ENCODE peak calls at places on chromosomes 1 and 21, in ten cellular contexts. K is ovary; G is activated CD4-positive, alpha-beta T cell treated with anti-CD3 and anti-CD28 coated beads for 48 hours; O is effector memory CD8-positive, alpha-beta T cell; M is NCI-H748 treated with DMSO at 0.1 percent for 48 hours; E is T-helper 9 cell; N is C1 segment of cervical spinal cord; A is activated CD4-positive, CD25-positive, alpha-beta regulatory T cell treated with anti-CD3 and anti-CD28 coated beads, Interleukin-2, amount 50 U/mL, for 72 hours; Y is brain microvascular endothelial cell; U is pancreas. X is an unnamed sample.

GRCh38 chr21:25670726-25671125 is 31.7 kb downstream of the JAM2 start:
- DNase-seq in K (no peak), G (no peak), O (no peak), M (no peak), E (no peak), N (no peak), A (no peak), Y (no peak), U (no peak), X (no peak)

GRCh38 chr21:32285476-32285875 is 6.6 kb upstream of the MIS18A start:
- DNase-seq in K (no peak), G (no peak), O (no peak), M (no peak), E (no peak), N (no peak), A (no peak), Y (no peak), U (no peak), X (no peak)

GRCh38 chr1:36989260-36989659 is 45.1 kb downstream of the GRIK3 start:
- DNase-seq in K (no peak), G (no peak), O (no peak), M (no peak), E (no peak), N (no peak), A (no peak), Y (no peak), U (no peak), X (no peak)

GRCh38 chr1:65459397-65459768 is 38.9 kb downstream of the LEPR start:
- DNase-seq in K (no peak), G (no peak), O (no peak), M (peak; percentile 7), E (no peak), N (no peak), A (no peak), Y (no peak), U (no peak), X (peak; percentile 59)

GRCh38 chr1:92291372-92291999 is 7.3 kb downstream of the GLMN start:
- DNase-seq in K (no peak), G (no peak), O (no peak), M (peak; percentile 42), E (no peak), N (peak; percentile 3), A (no peak), Y (peak; percentile 53), U (no peak), X (peak; percentile 53)

GRCh38 chr1:202329891-202330290 is 11.8 kb downstream of the UBE2T start:
- DNase-seq in K (no peak), G (no peak), O (no peak), M (no peak), E (no peak), N (no peak), A (no peak), Y (no peak), U (no peak), X (no peak)

GRCh38 chr1:186997877-186998276 is 169.1 kb downstream of the PLA2G4A start:
- DNase-seq in K (no peak), G (no peak), O (no peak), M (no peak), E (no peak), N (no peak), A (no peak), Y (no peak), U (no peak), X (no peak)

GRCh38 chr1:16006552-16007485 is 2.8 kb downstream of the SRARP start:
- DNase-seq in K (no peak), G (peak; percentile 26), O (no peak), M (no peak), E (no peak), N (no peak), A (no peak), Y (no peak), U (no peak), X (no peak)

GRCh38 chr1:6185151-6185550 is 5.0 kb upstream of the CHD5 start:
- DNase-seq in K (no peak), G (no peak), O (no peak), M (no peak), E (no peak), N (no peak), A (no peak), Y (peak; percentile 31), U (no peak), X (no peak)

GRCh38 chr1:153957744-153958110 is 685 bp downstream of the CRTC2 start:
- DNase-seq in K (no peak), G (peak; percentile 49), O (peak; percentile 44), M (no peak), E (no peak), N (peak; percentile 57), A (peak; percentile 49), Y (no peak), U (no peak), X (no peak)

GRCh38 chr1:94396356-94396755 is 21.8 kb upstream of the ABCD3 start:
- DNase-seq in K (no peak), G (no peak), O (no peak), M (no peak), E (no peak), N (no peak), A (no peak), Y (no peak), U (no peak), X (peak; percentile 82)

GRCh38 chr1:158227904-158228623 is 26.2 kb upstream of the CD1A start:
- DNase-seq in K (no peak), G (no peak), O (no peak), M (no peak), E (no peak), N (no peak), A (no peak), Y (no peak), U (no peak), X (no peak)

GRCh38 chr1:212952596-212952995 is 2.3 kb downstream of the VASH2 start:
- DNase-seq in K (no peak), G (no peak), O (no peak), M (no peak), E (no peak), N (no peak), A (no peak), Y (no peak), U (no peak), X (no peak)

GRCh38 chr1:244336232-244336899 is 115.3 kb downstream of the ADSS2 start:
- DNase-seq in K (no peak), G (no peak), O (no peak), M (no peak), E (no peak), N (no peak), A (no peak), Y (no peak), U (no peak), X (peak; percentile 66)

GRCh38 chr1:30798389-30798951 is 40.9 kb upstream of the LAPTM5 start:
- DNase-seq in K (no peak), G (no peak), O (no peak), M (no peak), E (no peak), N (no peak), A (no peak), Y (no peak), U (no peak), X (peak; percentile 50)

GRCh38 chr1:192892934-192893333 is 84.1 kb downstream of the RGS2 start:
- DNase-seq in K (no peak), G (no peak), O (no peak), M (no peak), E (no peak), N (no peak), A (no peak), Y (no peak), U (no peak), X (no peak)

GRCh38 chr1:200410566-200410878 is 686 bp upstream of the ZNF281 start:
- DNase-seq in K (no peak), G (no peak), O (no peak), M (peak; percentile 32), E (no peak), N (no peak), A (no peak), Y (no peak), U (no peak), X (peak; percentile 69)

GRCh38 chr1:229230136-229230892 is 40.6 kb upstream of the RAB4A start:
- DNase-seq in K (no peak), G (no peak), O (no peak), M (no peak), E (no peak), N (peak; percentile 91), A (no peak), Y (no peak), U (no peak), X (peak; percentile 73)

GRCh38 chr1:100657876-100658715 is 61.4 kb upstream of the VCAM1 start:
- DNase-seq in K (no peak), G (no peak), O (no peak), M (no peak), E (no peak), N (no peak), A (no peak), Y (peak; percentile 73), U (no peak), X (no peak)

GRCh38 chr1:48203287-48203900 is 19.1 kb upstream of the SLC5A9 start:
- DNase-seq in K (no peak), G (no peak), O (no peak), M (peak; percentile 30), E (no peak), N (no peak), A (no peak), Y (peak; percentile 22), U (no peak), X (peak; percentile 55)

GRCh38 chr1:154913242-154913641 is 23.3 kb downstream of the PMVK start:
- DNase-seq in K (no peak), G (no peak), O (no peak), M (no peak), E (no peak), N (no peak), A (no peak), Y (no peak), U (no peak), X (no peak)

GRCh38 chr1:196409586-196409985 is 198.7 kb downstream of the KCNT2 start:
- DNase-seq in K (no peak), G (no peak), O (no peak), M (no peak), E (no peak), N (no peak), A (no peak), Y (peak; percentile 27), U (no peak), X (no peak)

GRCh38 chr1:20180221-20181207 is 5.4 kb upstream of the UBXN10 start:
- DNase-seq in K (no peak), G (no peak), O (no peak), M (no peak), E (no peak), N (no peak), A (no peak), Y (no peak), U (no peak), X (no peak)

GRCh38 chr1:234474375-234474774 is 4.6 kb downstream of the TARBP1 start:
- DNase-seq in K (no peak), G (no peak), O (no peak), M (no peak), E (no peak), N (no peak), A (no peak), Y (no peak), U (no peak), X (no peak)

GRCh38 chr1:111746614-111746999 is 7.4 kb upstream of the INKA2 start:
- DNase-seq in K (no peak), G (no peak), O (no peak), M (no peak), E (no peak), N (no peak), A (no peak), Y (no peak), U (no peak), X (no peak)

GRCh38 chr21:27371688-27372331 is 404.9 kb upstream of the ADAMTS5 start:
- DNase-seq in K (no peak), G (no peak), O (no peak), M (no peak), E (no peak), N (no peak), A (no peak), Y (peak; percentile 77), U (no peak), X (no peak)

GRCh38 chr1:178702141-178702540 is 22.9 kb upstream of the RALGPS2 start:
- DNase-seq in K (no peak), G (no peak), O (no peak), M (no peak), E (no peak), N (no peak), A (no peak), Y (no peak), U (no peak), X (no peak)

GRCh38 chr1:99728494-99729235 is 37.8 kb downstream of the FRRS1 start:
- DNase-seq in K (no peak), G (no peak), O (no peak), M (no peak), E (no peak), N (no peak), A (no peak), Y (peak; percentile 51), U (no peak), X (peak; percentile 76)

X was measured in endodermal cell.